ENCODE peak calls at places on chromosomes 12 and 14, in four cellular contexts. One of them, this sample, is unnamed.

GRCh38 chr14:28599191-28599590 is 167.4 kb upstream of the FOXG1 start:
- DNase-seq in COLO829: no peak
- DNase-seq in pancreas: no peak
- DNase-seq in HEK293T: no peak
- DNase-seq in this sample: no peak

GRCh38 chr14:86221000-86221399 is 691.1 kb downstream of the FLRT2 start:
- DNase-seq in COLO829: no peak
- DNase-seq in HEK293T: no peak
- DNase-seq in pancreas: no peak
- DNase-seq in this sample: no peak

GRCh38 chr14:41505491-41505890 is 101.2 kb upstream of the LRFN5 start:
- DNase-seq in COLO829: no peak
- DNase-seq in HEK293T: peak; percentile 8
- DNase-seq in pancreas: no peak
- DNase-seq in this sample: no peak

GRCh38 chr14:23294734-23295561 is 7.7 kb downstream of the PPP1R3E start:
- DNase-seq in COLO829: peak; percentile 33
- DNase-seq in HEK293T: peak; percentile 40
- DNase-seq in pancreas: no peak
- DNase-seq in this sample: no peak

GRCh38 chr14:100288382-100289185 is 17.7 kb downstream of the SLC25A29 start:
- DNase-seq in pancreas: peak; percentile 22
- DNase-seq in HEK293T: no peak
- DNase-seq in COLO829: no peak
- DNase-seq in this sample: no peak

GRCh38 chr12:53695148-53696138 is 19.6 kb upstream of the ATP5MC2 start:
- DNase-seq in HEK293T: peak; percentile 70
- DNase-seq in pancreas: peak; percentile 71
- DNase-seq in COLO829: no peak
- DNase-seq in this sample: no peak

GRCh38 chr12:89344862-89345202 is 7.5 kb downstream of the DUSP6 start:
- DNase-seq in pancreas: no peak
- DNase-seq in COLO829: no peak
- DNase-seq in HEK293T: no peak
- DNase-seq in this sample: no peak

GRCh38 chr14:79878785-79879184 is 332.5 kb downstream of the DIO2 start:
- DNase-seq in HEK293T: no peak
- DNase-seq in pancreas: no peak
- DNase-seq in COLO829: no peak
- DNase-seq in this sample: no peak

GRCh38 chr14:100679707-100680438 is 46.8 kb upstream of the DLK1 start:
- DNase-seq in pancreas: no peak
- DNase-seq in COLO829: no peak
- DNase-seq in HEK293T: no peak
- DNase-seq in this sample: no peak

GRCh38 chr12:106115450-106115849 is 23.3 kb downstream of the NUAK1 start:
- DNase-seq in pancreas: no peak
- DNase-seq in COLO829: no peak
- DNase-seq in HEK293T: no peak
- DNase-seq in this sample: no peak

GRCh38 chr12:43306066-43306465 is 245.9 kb downstream of the ADAMTS20 start:
- DNase-seq in pancreas: no peak
- DNase-seq in COLO829: no peak
- DNase-seq in HEK293T: no peak
- DNase-seq in this sample: no peak

GRCh38 chr14:61661471-61661988 is 33.8 kb upstream of the HIF1A start:
- DNase-seq in COLO829: no peak
- DNase-seq in HEK293T: no peak
- DNase-seq in pancreas: no peak
- DNase-seq in this sample: no peak

GRCh38 chr12:32331133-32331532 is 68.2 kb upstream of the FGD4 start:
- DNase-seq in COLO829: no peak
- DNase-seq in HEK293T: no peak
- DNase-seq in pancreas: no peak
- DNase-seq in this sample: no peak

GRCh38 chr12:73964641-73965040 is 573.0 kb upstream of the ATXN7L3B start:
- DNase-seq in pancreas: no peak
- DNase-seq in HEK293T: no peak
- DNase-seq in COLO829: no peak
- DNase-seq in this sample: no peak

GRCh38 chr14:72104011-72104613 is 171.9 kb downstream of the RGS6 start:
- DNase-seq in COLO829: peak; percentile 26
- DNase-seq in pancreas: peak; percentile 75
- DNase-seq in HEK293T: peak; percentile 61
- DNase-seq in this sample: no peak

GRCh38 chr12:124722871-124723270 is 140.8 kb downstream of the SCARB1 start:
- DNase-seq in pancreas: no peak
- DNase-seq in COLO829: no peak
- DNase-seq in HEK293T: no peak
- DNase-seq in this sample: no peak

GRCh38 chr12:123531091-123531490 is 2.4 kb downstream of the RILPL1 start:
- DNase-seq in COLO829: no peak
- DNase-seq in pancreas: no peak
- DNase-seq in HEK293T: no peak
- DNase-seq in this sample: no peak

GRCh38 chr14:93894992-93895391 is 32.2 kb upstream of the FAM181A start:
- DNase-seq in COLO829: no peak
- DNase-seq in HEK293T: no peak
- DNase-seq in pancreas: peak; percentile 21
- DNase-seq in this sample: no peak

GRCh38 chr12:26226629-26227375 is 31.4 kb downstream of the SSPN start:
- DNase-seq in pancreas: peak; percentile 70
- DNase-seq in COLO829: no peak
- DNase-seq in HEK293T: peak; percentile 58
- DNase-seq in this sample: peak; percentile 67

GRCh38 chr12:115261691-115262398 is 577.9 kb upstream of the TBX3 start:
- DNase-seq in COLO829: no peak
- DNase-seq in pancreas: no peak
- DNase-seq in HEK293T: no peak
- DNase-seq in this sample: no peak

GRCh38 chr14:103633391-103633790 is 4.4 kb downstream of the KLC1 start:
- DNase-seq in COLO829: no peak
- DNase-seq in HEK293T: no peak
- DNase-seq in pancreas: no peak
- DNase-seq in this sample: no peak

GRCh38 chr12:117234441-117234840 is 44.2 kb upstream of the FBXO21 start:
- DNase-seq in COLO829: no peak
- DNase-seq in pancreas: no peak
- DNase-seq in HEK293T: no peak
- DNase-seq in this sample: no peak

GRCh38 chr14:24818054-24818822 is 184.2 kb upstream of the GZMB start:
- DNase-seq in COLO829: no peak
- DNase-seq in pancreas: no peak
- DNase-seq in HEK293T: peak; percentile 12
- DNase-seq in this sample: no peak